ENCODE peak calls at places on chromosomes 12 and 14, in seven cellular contexts. N is heart right ventricle, D is left lung, X is HL-60, F is stomach, Z is PC-9, E is ovary. M is an unnamed sample.

GRCh38 chr12:104668274-104668718 is 211.5 kb downstream of the CHST11 start:
- DNase-seq in N (peak; percentile 64), D (no peak), X (no peak), F (no peak), Z (no peak), E (no peak), M (peak; percentile 15)

GRCh38 chr14:93757185-93757584 is 31.1 kb downstream of the PRIMA1 start:
- DNase-seq in N (no peak), D (no peak), X (no peak), F (no peak), Z (no peak), E (no peak), M (no peak)

GRCh38 chr12:4164591-4165558 is 108.7 kb upstream of the CCND2 start:
- DNase-seq in N (peak; percentile 62), D (peak; percentile 88), X (peak; percentile 21), F (peak; percentile 34), Z (no peak), E (no peak), M (no peak)

GRCh38 chr14:100677925-100678765 is 48.5 kb upstream of the DLK1 start:
- DNase-seq in N (peak; percentile 79), D (peak; percentile 79), X (peak; percentile 62), F (peak; percentile 58), Z (no peak), E (peak; percentile 83), M (no peak)

GRCh38 chr12:115070313-115070712 is 386.3 kb upstream of the TBX3 start:
- DNase-seq in N (no peak), D (no peak), X (no peak), F (no peak), Z (no peak), E (no peak), M (no peak)

GRCh38 chr12:85278598-85279448 is 1.2 kb upstream of the ALX1 start:
- DNase-seq in N (no peak), D (peak; percentile 60), X (no peak), F (no peak), Z (no peak), E (no peak), M (no peak)

GRCh38 chr14:95039993-95040348 is 117.4 kb downstream of the DICER1 start:
- DNase-seq in N (no peak), D (no peak), X (no peak), F (peak; percentile 17), Z (no peak), E (no peak), M (no peak)

GRCh38 chr14:49754570-49755097 is 13.3 kb upstream of the KLHDC2 start:
- DNase-seq in N (no peak), D (no peak), X (no peak), F (no peak), Z (no peak), E (no peak), M (no peak)

GRCh38 chr12:39620664-39621658 is 1.4 kb upstream of the ABCD2 start:
- DNase-seq in N (no peak), D (peak; percentile 14), X (no peak), F (no peak), Z (no peak), E (no peak), M (no peak)

GRCh38 chr14:102087762-102088011 is 843 bp upstream of the HSP90AA1 start:
- DNase-seq in N (no peak), D (no peak), X (no peak), F (no peak), Z (no peak), E (no peak), M (no peak)

GRCh38 chr14:31858868-31859267 is 218.2 kb upstream of the ARHGAP5 start:
- DNase-seq in N (no peak), D (no peak), X (no peak), F (no peak), Z (no peak), E (no peak), M (no peak)

GRCh38 chr12:69872804-69873203 is 47.8 kb downstream of the MYRFL start:
- DNase-seq in N (no peak), D (no peak), X (no peak), F (no peak), Z (no peak), E (no peak), M (no peak)

GRCh38 chr12:83276904-83277303 is 590.2 kb downstream of the TMTC2 start:
- DNase-seq in N (no peak), D (no peak), X (no peak), F (no peak), Z (no peak), E (no peak), M (no peak)

GRCh38 chr14:62436256-62436655 is 609.0 kb downstream of the KCNH5 start:
- DNase-seq in N (no peak), D (no peak), X (no peak), F (no peak), Z (no peak), E (no peak), M (no peak)

GRCh38 chr12:3179731-3180130 is 102.6 kb downstream of the TSPAN9 start:
- DNase-seq in N (no peak), D (no peak), X (no peak), F (no peak), Z (no peak), E (no peak), M (no peak)

GRCh38 chr14:80350707-80351106 is 139.4 kb upstream of the DIO2 start:
- DNase-seq in N (no peak), D (no peak), X (no peak), F (no peak), Z (no peak), E (no peak), M (no peak)
- H3K27ac ChIP-seq in N (no peak overlapping the region), D (no peak overlapping the region), X (no peak overlapping the region), F (no peak overlapping the region), Z (no peak overlapping the region), E (no peak overlapping the region), M (no peak overlapping the region)

GRCh38 chr12:43579240-43579639 is 27.2 kb upstream of the ADAMTS20 start:
- DNase-seq in N (no peak), D (no peak), X (no peak), F (no peak), Z (no peak), E (no peak), M (no peak)
- H3K27ac ChIP-seq in N (no peak overlapping the region), D (no peak overlapping the region), X (no peak overlapping the region), F (no peak overlapping the region), Z (no peak overlapping the region), E (no peak overlapping the region), M (no peak overlapping the region)

GRCh38 chr12:52600475-52600874 is 788 bp downstream of the KRT72 start:
- DNase-seq in N (no peak), D (no peak), X (no peak), F (no peak), Z (no peak), E (no peak), M (no peak)

GRCh38 chr12:52598966-52599365 is 2.3 kb downstream of the KRT72 start:
- DNase-seq in N (no peak), D (no peak), X (no peak), F (no peak), Z (no peak), E (no peak), M (no peak)

GRCh38 chr12:52600941-52601481 is at the start of gene KRT72:
- DNase-seq in N (no peak), D (peak; percentile 73), X (no peak), F (no peak), Z (no peak), E (no peak), M (no peak)

GRCh38 chr12:52601671-52602070 is 408 bp upstream of the KRT72 start:
- DNase-seq in N (no peak), D (no peak), X (no peak), F (no peak), Z (no peak), E (no peak), M (no peak)

DNA sequence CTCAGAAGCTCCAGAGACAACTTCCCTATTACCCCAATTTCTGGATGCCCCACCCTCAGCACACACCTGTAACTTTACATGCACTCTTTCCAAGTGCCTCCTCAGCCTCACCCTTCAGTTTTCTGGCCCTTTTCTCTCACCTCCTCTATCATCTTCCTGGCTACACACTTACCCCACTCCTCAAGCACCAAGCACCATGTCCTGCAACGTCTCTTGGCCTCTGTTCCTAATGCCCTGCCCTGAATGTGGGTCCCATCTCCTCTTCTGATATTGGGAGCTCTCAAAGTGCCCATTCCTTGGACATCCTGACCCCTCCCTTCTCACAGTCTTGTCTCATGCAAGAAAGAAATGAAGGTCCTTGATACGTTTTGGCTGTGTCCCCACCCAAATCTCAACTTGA is 1.2 kb downstream of the KRT72 start:
- DNase-seq in N (no peak), D (no peak), X (no peak), F (no peak), Z (no peak), E (no peak), M (no peak)
- H3K27ac ChIP-seq in N (no peak overlapping the region), D (no peak overlapping the region), X (no peak overlapping the region), F (no peak overlapping the region), Z (no peak overlapping the region), E (no peak overlapping the region), M (no peak overlapping the region)

GRCh38 chr12:131894981-131895639 is 688 bp downstream of the ULK1 start:
- DNase-seq in N (no peak), D (peak; percentile 80), X (no peak), F (peak; percentile 30), Z (no peak), E (no peak), M (no peak)

GRCh38 chr12:131895640-131896079 is 1.2 kb downstream of the ULK1 start:
- DNase-seq in N (no peak), D (no peak), X (no peak), F (no peak), Z (no peak), E (no peak), M (no peak)

GRCh38 chr12:131892711-131893604 is 1.5 kb upstream of the ULK1 start:
- DNase-seq in N (no peak), D (peak; percentile 54), X (no peak), F (no peak), Z (no peak), E (no peak), M (no peak)

GRCh38 chr12:131894313-131894860 is at the start of gene ULK1:
- DNase-seq in N (peak; percentile 92), D (peak; percentile 98), X (peak; percentile 81), F (peak; percentile 97), Z (peak; percentile 93), E (peak; percentile 93), M (peak; percentile 94)

GRCh38 chr12:131893605-131894312 is 663 bp upstream of the ULK1 start:
- DNase-seq in N (no peak), D (no peak), X (no peak), F (no peak), Z (no peak), E (no peak), M (no peak)
- H3K27ac ChIP-seq in N (peak overlapping the region; percentile 68), D (no peak overlapping the region), X (no peak overlapping the region), F (peak overlapping the region; percentile 92), Z (no peak overlapping the region), E (peak overlapping the region; percentile 98), M (peak overlapping the region; percentile 17)